ENCODE peak calls at places on chromosomes 4 and X, in four cellular contexts. One of them, this sample, is unnamed.

GRCh38 chr4:53450773-53451172 is 73.3 kb downstream of the FIP1L1 start:
- DNase-seq in HepG2: no peak
- DNase-seq in K562: no peak
- DNase-seq in H1: no peak
- DNase-seq in this sample: peak

GRCh38 chr4:139603576-139604387 is 47.8 kb upstream of the SETD7 start:
- DNase-seq in HepG2: peak
- DNase-seq in K562: peak
- DNase-seq in H1: no peak
- DNase-seq in this sample: peak

GRCh38 chr4:121009578-121010338 is 62.6 kb downstream of the NDNF start:
- DNase-seq in HepG2: no peak
- DNase-seq in K562: no peak
- DNase-seq in H1: no peak
- DNase-seq in this sample: no peak

GRCh38 chr4:1637580-1638271 is 46.4 kb downstream of the FAM53A start:
- DNase-seq in HepG2: no peak
- DNase-seq in K562: no peak
- DNase-seq in H1: no peak
- DNase-seq in this sample: no peak

GRCh38 chr4:62644372-62644771 is 1444.2 kb downstream of the ADGRL3 start:
- DNase-seq in HepG2: peak
- DNase-seq in K562: peak
- DNase-seq in H1: no peak
- DNase-seq in this sample: peak

GRCh38 chrX:39470588-39471155 is 627.1 kb downstream of the BCOR start:
- DNase-seq in HepG2: no peak
- DNase-seq in K562: no peak
- DNase-seq in H1: no peak
- DNase-seq in this sample: no peak

GRCh38 chr4:23040539-23040938 is 347.8 kb downstream of the GBA3 start:
- DNase-seq in HepG2: no peak
- DNase-seq in K562: no peak
- DNase-seq in H1: no peak
- DNase-seq in this sample: no peak

GRCh38 chr4:39255266-39255665 is 72.9 kb downstream of the WDR19 start:
- DNase-seq in HepG2: peak
- DNase-seq in K562: peak
- DNase-seq in H1: no peak
- DNase-seq in this sample: peak

GRCh38 chr4:105560488-105560887 is 8.1 kb downstream of the ARHGEF38 start:
- DNase-seq in HepG2: no peak
- DNase-seq in K562: no peak
- DNase-seq in H1: no peak
- DNase-seq in this sample: no peak

GRCh38 chr4:82524570-82525152 is 37.1 kb downstream of the TMEM150C start:
- DNase-seq in HepG2: peak
- DNase-seq in K562: no peak
- DNase-seq in H1: no peak
- DNase-seq in this sample: no peak

GRCh38 chr4:54937501-54937900 is 187.9 kb downstream of the KDR start:
- DNase-seq in HepG2: no peak
- DNase-seq in K562: peak
- DNase-seq in H1: no peak
- DNase-seq in this sample: no peak

GRCh38 chrX:99901091-99901490 is 509.0 kb downstream of the PCDH19 start:
- DNase-seq in HepG2: no peak
- DNase-seq in K562: no peak
- DNase-seq in H1: no peak
- DNase-seq in this sample: no peak

GRCh38 chr4:164304240-164304639 is 449.7 kb upstream of the SMIM31 start:
- DNase-seq in HepG2: no peak
- DNase-seq in K562: no peak
- DNase-seq in H1: no peak
- DNase-seq in this sample: no peak

GRCh38 chr4:176238157-176238608 is 30.8 kb downstream of the ASB5 start:
- DNase-seq in HepG2: no peak
- DNase-seq in K562: no peak
- DNase-seq in H1: no peak
- DNase-seq in this sample: no peak

DNA sequence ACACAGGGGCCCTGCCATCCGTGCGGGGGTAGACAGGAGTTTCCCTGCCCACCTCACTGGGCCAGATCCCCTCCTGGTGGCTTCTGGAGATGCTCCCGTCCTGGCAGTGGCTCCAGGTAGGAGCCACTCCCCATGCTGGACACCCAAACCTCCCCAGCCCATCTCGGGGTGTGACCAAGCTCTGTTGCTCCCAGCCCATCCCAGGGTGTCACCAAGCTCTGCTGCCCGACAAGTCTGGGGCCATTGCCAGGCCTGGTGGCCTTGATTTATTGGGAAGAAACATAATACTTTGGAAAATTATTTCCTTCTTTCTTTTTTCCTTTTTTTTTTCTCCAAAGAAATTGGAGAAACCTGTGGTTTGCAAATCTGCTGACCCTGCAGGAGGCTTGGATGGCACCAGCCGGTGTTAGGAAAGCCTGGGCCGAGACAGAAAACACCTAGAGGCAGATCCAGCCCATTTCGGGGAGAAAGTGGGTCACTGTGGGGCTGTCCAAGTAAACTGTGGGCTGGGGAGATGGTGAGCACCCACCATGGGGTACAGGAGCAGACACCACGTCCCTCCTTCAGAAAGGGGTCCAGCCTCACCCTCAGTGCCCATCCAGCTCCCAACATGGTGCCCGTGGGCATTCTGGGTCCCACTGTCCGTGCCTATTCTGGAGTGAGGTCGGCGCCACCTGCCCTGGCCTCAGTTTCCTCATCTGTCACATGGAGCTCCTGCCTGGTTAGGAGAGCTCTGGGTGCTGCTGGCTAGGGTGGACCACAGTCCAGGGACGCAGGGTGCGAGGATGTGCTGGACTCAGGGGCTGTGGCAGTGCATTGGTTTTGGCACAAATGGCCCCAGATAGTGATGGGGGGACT is 59.4 kb upstream of the ADRA2C start:
- DNase-seq in HepG2: no peak
- DNase-seq in K562: no peak
- DNase-seq in H1: no peak
- DNase-seq in this sample: no peak
- TF ChIP-seq JUN in HepG2: no peak
- TF ChIP-seq JUN in K562: no peak
- TF ChIP-seq JUN in H1: no peak
- TF ChIP-seq JUN in this sample: no peak

GRCh38 chrX:37347420-37347819 is 1.7 kb upstream of the PRRG1 start:
- DNase-seq in HepG2: peak
- DNase-seq in K562: no peak
- DNase-seq in H1: no peak
- DNase-seq in this sample: no peak
- H3K27ac ChIP-seq in HepG2: peak
- H3K27ac ChIP-seq in K562: no peak
- H3K27ac ChIP-seq in H1: no peak
- H3K27ac ChIP-seq in this sample: no peak

GRCh38 chr4:185872747-185873380 is 60.9 kb upstream of the SORBS2 start:
- DNase-seq in HepG2: no peak
- DNase-seq in K562: no peak
- DNase-seq in H1: no peak
- DNase-seq in this sample: no peak

GRCh38 chr4:185870437-185870836 is 58.4 kb upstream of the SORBS2 start:
- DNase-seq in HepG2: no peak
- DNase-seq in K562: no peak
- DNase-seq in H1: no peak
- DNase-seq in this sample: no peak

GRCh38 chr4:185879666-185880312 is 67.8 kb upstream of the SORBS2 start:
- DNase-seq in HepG2: no peak
- DNase-seq in K562: no peak
- DNase-seq in H1: no peak
- DNase-seq in this sample: no peak

GRCh38 chr4:185878633-185879032 is 66.6 kb upstream of the SORBS2 start:
- DNase-seq in HepG2: no peak
- DNase-seq in K562: no peak
- DNase-seq in H1: no peak
- DNase-seq in this sample: no peak

GRCh38 chr4:185874516-185875230 is 62.7 kb upstream of the SORBS2 start:
- DNase-seq in HepG2: no peak
- DNase-seq in K562: no peak
- DNase-seq in H1: no peak
- DNase-seq in this sample: peak
- TF ChIP-seq PHF8 in HepG2: no peak
- TF ChIP-seq PHF8 in K562: no peak
- TF ChIP-seq PHF8 in H1: no peak
- TF ChIP-seq PHF8 in this sample: no peak

DNA sequence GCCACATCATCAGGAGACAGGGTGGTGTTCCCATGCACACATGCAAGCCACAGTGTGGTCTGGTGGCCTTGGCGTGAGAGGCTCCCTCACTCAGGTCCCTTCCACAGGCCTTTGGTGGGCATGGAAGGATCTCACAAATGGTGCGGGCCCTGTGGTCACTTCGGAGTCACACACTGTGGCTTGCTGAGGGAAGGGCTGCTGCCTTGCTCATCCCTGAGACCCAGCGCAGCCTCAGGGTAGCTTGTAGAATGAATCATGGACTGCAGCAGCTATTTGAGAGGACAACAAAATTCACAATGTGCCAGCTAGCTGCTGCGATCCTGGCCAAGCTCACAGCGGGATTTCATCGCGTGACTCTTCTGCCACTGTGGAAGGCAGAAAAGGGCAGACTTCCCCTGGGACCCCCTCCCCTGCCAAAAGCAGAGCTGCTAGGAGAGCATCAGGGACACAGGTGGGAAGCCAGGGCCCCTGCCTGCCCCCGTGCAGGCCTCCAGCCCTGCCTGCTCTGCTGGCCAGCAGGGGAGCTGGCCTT is 106.4 kb downstream of the ABLIM2 start:
- DNase-seq in HepG2: no peak
- DNase-seq in K562: no peak
- DNase-seq in H1: no peak
- DNase-seq in this sample: no peak
- TF ChIP-seq JUN in HepG2: no peak
- TF ChIP-seq JUN in K562: no peak
- TF ChIP-seq JUN in H1: no peak
- TF ChIP-seq JUN in this sample: no peak